ENCODE peak calls at places on chromosomes 6 and 20, in eight cellular contexts. One of them, this sample, is unnamed.
A peak's percentile ranks its signal among the peaks of the same experiment; 100 is the strongest.

GRCh38 chr6:51411726-51412125 is 593.1 kb downstream of the TFAP2B start:
- DNase-seq in kidney tubule cell: no peak
- DNase-seq in GM04504: no peak
- DNase-seq in stimulated activated CD4-positive, alpha-beta T cell treated with anti-CD3 and anti-CD28 coated beads, Interleukin-4, amount 100 ng/mL, for 24 hours: no peak
- DNase-seq in Calu3: no peak
- DNase-seq in iPS DF 6.9: no peak
- DNase-seq in activated T-cell treated with anti-CD3 and anti-CD28 coated beads, Interleukin-2, amount 50 U/mL, for 72 hours: no peak
- DNase-seq in GM13976: no peak
- DNase-seq in this sample: no peak

GRCh38 chr6:153129873-153130514 is 1.1 kb downstream of the RGS17 start:
- DNase-seq in kidney tubule cell: peak; percentile 26
- DNase-seq in GM04504: no peak
- DNase-seq in stimulated activated CD4-positive, alpha-beta T cell treated with anti-CD3 and anti-CD28 coated beads, Interleukin-4, amount 100 ng/mL, for 24 hours: no peak
- DNase-seq in Calu3: no peak
- DNase-seq in iPS DF 6.9: no peak
- DNase-seq in activated T-cell treated with anti-CD3 and anti-CD28 coated beads, Interleukin-2, amount 50 U/mL, for 72 hours: peak; percentile 8
- DNase-seq in GM13976: peak; percentile 39
- DNase-seq in this sample: no peak

GRCh38 chr20:21053002-21053762 is 53.0 kb downstream of the LINC00237 start:
- DNase-seq in kidney tubule cell: no peak
- DNase-seq in GM04504: no peak
- DNase-seq in stimulated activated CD4-positive, alpha-beta T cell treated with anti-CD3 and anti-CD28 coated beads, Interleukin-4, amount 100 ng/mL, for 24 hours: no peak
- DNase-seq in Calu3: no peak
- DNase-seq in iPS DF 6.9: peak; percentile 13
- DNase-seq in activated T-cell treated with anti-CD3 and anti-CD28 coated beads, Interleukin-2, amount 50 U/mL, for 72 hours: no peak
- DNase-seq in GM13976: no peak
- DNase-seq in this sample: no peak

GRCh38 chr6:40419377-40419776 is 167.8 kb downstream of the LRFN2 start:
- DNase-seq in kidney tubule cell: no peak
- DNase-seq in GM04504: no peak
- DNase-seq in stimulated activated CD4-positive, alpha-beta T cell treated with anti-CD3 and anti-CD28 coated beads, Interleukin-4, amount 100 ng/mL, for 24 hours: no peak
- DNase-seq in Calu3: no peak
- DNase-seq in iPS DF 6.9: no peak
- DNase-seq in activated T-cell treated with anti-CD3 and anti-CD28 coated beads, Interleukin-2, amount 50 U/mL, for 72 hours: no peak
- DNase-seq in GM13976: no peak
- DNase-seq in this sample: no peak

GRCh38 chr6:100678027-100678426 is 203.1 kb downstream of the ASCC3 start:
- DNase-seq in kidney tubule cell: no peak
- DNase-seq in GM04504: no peak
- DNase-seq in stimulated activated CD4-positive, alpha-beta T cell treated with anti-CD3 and anti-CD28 coated beads, Interleukin-4, amount 100 ng/mL, for 24 hours: no peak
- DNase-seq in Calu3: no peak
- DNase-seq in iPS DF 6.9: no peak
- DNase-seq in activated T-cell treated with anti-CD3 and anti-CD28 coated beads, Interleukin-2, amount 50 U/mL, for 72 hours: no peak
- DNase-seq in GM13976: no peak
- DNase-seq in this sample: no peak

GRCh38 chr6:8082954-8083858 is 19.0 kb upstream of the BLOC1S5 start:
- DNase-seq in kidney tubule cell: peak; percentile 91
- DNase-seq in GM04504: peak; percentile 57
- DNase-seq in stimulated activated CD4-positive, alpha-beta T cell treated with anti-CD3 and anti-CD28 coated beads, Interleukin-4, amount 100 ng/mL, for 24 hours: no peak
- DNase-seq in Calu3: no peak
- DNase-seq in iPS DF 6.9: no peak
- DNase-seq in activated T-cell treated with anti-CD3 and anti-CD28 coated beads, Interleukin-2, amount 50 U/mL, for 72 hours: no peak
- DNase-seq in GM13976: no peak
- DNase-seq in this sample: no peak

GRCh38 chr6:3915076-3915791 is 66.1 kb downstream of the FAM50B start:
- DNase-seq in kidney tubule cell: no peak
- DNase-seq in GM04504: no peak
- DNase-seq in stimulated activated CD4-positive, alpha-beta T cell treated with anti-CD3 and anti-CD28 coated beads, Interleukin-4, amount 100 ng/mL, for 24 hours: peak; percentile 13
- DNase-seq in Calu3: no peak
- DNase-seq in iPS DF 6.9: no peak
- DNase-seq in activated T-cell treated with anti-CD3 and anti-CD28 coated beads, Interleukin-2, amount 50 U/mL, for 72 hours: peak; percentile 15
- DNase-seq in GM13976: no peak
- DNase-seq in this sample: no peak

GRCh38 chr6:88380083-88380482 is 213.9 kb upstream of the CNR1 start:
- DNase-seq in kidney tubule cell: peak; percentile 79
- DNase-seq in GM04504: peak; percentile 74
- DNase-seq in stimulated activated CD4-positive, alpha-beta T cell treated with anti-CD3 and anti-CD28 coated beads, Interleukin-4, amount 100 ng/mL, for 24 hours: no peak
- DNase-seq in Calu3: peak; percentile 40
- DNase-seq in iPS DF 6.9: no peak
- DNase-seq in activated T-cell treated with anti-CD3 and anti-CD28 coated beads, Interleukin-2, amount 50 U/mL, for 72 hours: no peak
- DNase-seq in GM13976: no peak
- DNase-seq in this sample: no peak

This sample was measured in DMS153.